ENCODE peak calls at places on chromosomes 7 and 10, in seven cellular contexts. S is H9, N is H1, C is mesenchymal stem cell, B is IMR-90, E is neuronal stem cell, W is trophoblast cell. H is an unnamed sample.

GRCh38 chr7:55484241-55484640 is 88.1 kb downstream of the VOPP1 start:
- DNase-seq in S (peak; percentile 5), N (no peak), C (no peak), B (no peak), E (no peak), W (no peak), H (no peak)

GRCh38 chr7:24979470-24979862 is 512 bp downstream of the OSBPL3 start:
- DNase-seq in S (no peak), N (peak; percentile 82), C (peak; percentile 74), B (peak; percentile 72), E (peak; percentile 49), W (peak; percentile 70), H (peak; percentile 79)

GRCh38 chr7:922334-923107 is 32.0 kb downstream of the ADAP1 start:
- DNase-seq in S (no peak), N (no peak), C (no peak), B (no peak), E (no peak), W (no peak), H (no peak)

GRCh38 chr10:101695404-101695732 is 398 bp upstream of the FBXW4 start:
- DNase-seq in S (no peak), N (no peak), C (peak; percentile 19), B (no peak), E (no peak), W (no peak), H (no peak)

GRCh38 chr7:11833431-11833830 is 1.4 kb upstream of the THSD7A start:
- DNase-seq in S (no peak), N (no peak), C (no peak), B (no peak), E (no peak), W (no peak), H (peak; percentile 53)

GRCh38 chr10:76337641-76338040 is 906.2 kb downstream of the LRMDA start:
- DNase-seq in S (no peak), N (no peak), C (peak; percentile 87), B (peak; percentile 92), E (no peak), W (no peak), H (no peak)

GRCh38 chr7:11077816-11078215 is 104.1 kb downstream of the PHF14 start:
- DNase-seq in S (no peak), N (no peak), C (no peak), B (no peak), E (no peak), W (peak; percentile 78), H (no peak)

GRCh38 chr10:90862908-90863514 is 5.2 kb upstream of the HTR7 start:
- DNase-seq in S (no peak), N (no peak), C (peak; percentile 50), B (peak; percentile 47), E (no peak), W (peak; percentile 59), H (peak; percentile 35)

GRCh38 chr7:90594791-90595317 is 1.3 kb upstream of the CDK14 start:
- DNase-seq in S (peak; percentile 53), N (no peak), C (peak; percentile 73), B (peak; percentile 91), E (peak; percentile 18), W (no peak), H (peak; percentile 92)

GRCh38 chr10:810351-810846 is 120.9 kb upstream of the DIP2C start:
- DNase-seq in S (no peak), N (no peak), C (no peak), B (peak; percentile 49), E (peak; percentile 18), W (peak; percentile 33), H (peak; percentile 62)

GRCh38 chr10:16870331-16870730 is 53.1 kb upstream of the RSU1 start:
- DNase-seq in S (no peak), N (no peak), C (peak; percentile 67), B (peak; percentile 27), E (no peak), W (no peak), H (no peak)

GRCh38 chr10:25356609-25357008 is 181.8 kb downstream of the GPR158 start:
- DNase-seq in S (no peak), N (no peak), C (no peak), B (no peak), E (no peak), W (no peak), H (no peak)

GRCh38 chr7:140649566-140650205 is 9.1 kb upstream of the DENND2A start:
- DNase-seq in S (no peak), N (no peak), C (no peak), B (peak; percentile 66), E (no peak), W (no peak), H (peak; percentile 48)

GRCh38 chr10:75672272-75672671 is 240.8 kb downstream of the LRMDA start:
- DNase-seq in S (no peak), N (no peak), C (no peak), B (no peak), E (no peak), W (no peak), H (no peak)

GRCh38 chr10:4698075-4698474 is 127.9 kb upstream of the AKR1E2 start:
- DNase-seq in S (no peak), N (no peak), C (no peak), B (no peak), E (no peak), W (no peak), H (no peak)

DNA sequence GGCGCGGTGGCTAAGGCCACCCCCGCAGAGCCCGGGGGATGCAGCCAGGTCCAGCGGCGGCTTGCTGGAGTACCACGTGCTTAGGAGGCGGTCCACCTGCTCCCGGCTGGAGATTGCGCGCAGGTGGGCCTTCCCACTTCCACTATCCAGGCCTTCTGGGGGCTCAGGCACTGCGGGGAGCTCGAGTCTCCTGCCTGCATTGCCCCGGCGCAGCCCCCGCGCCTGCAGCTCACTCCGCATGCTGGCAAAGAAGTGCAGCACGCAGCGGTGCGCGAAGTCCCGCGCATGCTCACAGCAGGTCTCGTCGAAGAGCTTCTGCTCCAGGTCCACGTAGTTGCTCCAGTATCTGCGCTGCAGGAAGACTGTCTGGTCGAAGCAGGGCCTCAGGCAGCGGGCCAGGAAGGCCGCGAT is 5.8 kb downstream of the CALHM3 start:
- DNase-seq in S (no peak), N (no peak), C (no peak), B (no peak), E (no peak), W (peak; percentile 73), H (no peak)
- H3K4me1 ChIP-seq in S (no peaks in the 10 kb centered on the region), N (no peaks in the 10 kb centered on the region), C (peaks cover 4% of the 10 kb centered on the region), B (peaks cover 3% of the 10 kb centered on the region), E (no peaks in the 10 kb centered on the region), W (no peaks in the 10 kb centered on the region), H (peaks cover 9% of the 10 kb centered on the region)

DNA sequence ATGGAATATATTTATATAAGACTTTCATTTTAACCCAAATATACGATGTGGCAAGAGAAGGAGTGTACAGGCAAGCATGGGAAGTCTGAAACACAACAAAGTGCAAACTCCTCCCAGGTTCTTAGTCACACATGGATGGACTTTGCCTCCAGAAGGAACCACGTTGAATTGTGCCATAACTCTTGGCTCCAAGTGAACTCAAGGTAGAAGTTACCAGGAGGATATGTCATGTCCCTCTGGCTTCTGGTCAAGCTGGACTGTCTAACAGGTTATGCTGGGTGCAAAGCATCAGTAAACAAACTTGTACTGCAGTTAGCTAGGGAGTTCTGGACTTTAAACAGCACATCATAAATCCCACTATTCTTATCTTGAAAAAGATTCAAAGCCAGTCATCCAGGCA is 328.3 kb upstream of the TEX47 start:
- DNase-seq in S (no peak), N (no peak), C (no peak), B (no peak), E (no peak), W (no peak), H (no peak)
- H2BK5ac ChIP-seq in S (no peak overlapping the region), N (no peak overlapping the region), C (no peak overlapping the region), B (no peak overlapping the region), E (no peak overlapping the region), W (no peak overlapping the region), H (no peak overlapping the region)

GRCh38 chr10:73941300-73941699 is 30.4 kb downstream of the PLAU start:
- DNase-seq in S (no peak), N (no peak), C (peak; percentile 38), B (no peak), E (no peak), W (no peak), H (no peak)
- H3K4ac ChIP-seq in S (no peak overlapping the region), N (no peak overlapping the region), C (no peak overlapping the region), B (peak overlapping the region; percentile 95), E (no peak overlapping the region), W (no peak overlapping the region), H (no peak overlapping the region)

GRCh38 chr10:114685456-114685855 is 27.4 kb upstream of the ABLIM1 start:
- DNase-seq in S (no peak), N (no peak), C (peak; percentile 15), B (no peak), E (no peak), W (peak; percentile 85), H (peak; percentile 88)

GRCh38 chr10:114683593-114683992 is 25.5 kb upstream of the ABLIM1 start:
- DNase-seq in S (no peak), N (no peak), C (no peak), B (no peak), E (no peak), W (no peak), H (no peak)

GRCh38 chr10:114686013-114686412 is 27.9 kb upstream of the ABLIM1 start:
- DNase-seq in S (no peak), N (no peak), C (no peak), B (no peak), E (no peak), W (peak; percentile 63), H (no peak)

GRCh38 chr10:114684085-114684821 is 26.2 kb upstream of the ABLIM1 start:
- DNase-seq in S (no peak), N (no peak), C (peak; percentile 32), B (peak; percentile 30), E (no peak), W (peak; percentile 87), H (no peak)

DNA sequence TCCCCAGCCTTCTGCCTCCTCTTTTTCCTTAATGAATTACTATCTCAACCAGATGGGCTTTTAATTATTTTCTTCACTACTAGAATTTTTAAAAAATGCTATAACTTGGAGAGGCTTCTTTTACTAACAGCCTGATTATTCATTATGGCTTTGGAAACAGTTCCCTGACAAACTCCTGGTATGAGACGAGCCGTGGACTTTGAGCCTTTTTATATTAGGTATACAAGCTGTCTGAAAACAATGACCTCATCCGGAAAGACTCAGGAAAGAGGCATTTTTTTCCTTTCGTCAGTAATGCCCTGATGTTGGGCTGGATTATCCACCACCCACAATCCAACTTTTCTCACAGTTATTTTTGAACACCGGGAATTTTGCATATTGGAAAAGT is 26.7 kb upstream of the ABLIM1 start:
- DNase-seq in S (no peak), N (no peak), C (peak; percentile 82), B (peak; percentile 85), E (no peak), W (peak; percentile 90), H (peak; percentile 49)
- H3K4me1 ChIP-seq in S (no peaks in the 10 kb centered on the region), N (no peaks in the 10 kb centered on the region), C (peaks cover 14% of the 10 kb centered on the region), B (peaks cover 10% of the 10 kb centered on the region), E (peaks cover 22% of the 10 kb centered on the region), W (peaks cover 11% of the 10 kb centered on the region), H (peaks cover 2% of the 10 kb centered on the region)

GRCh38 chr10:69388488-69388887 is 28.2 kb downstream of the TACR2 start:
- DNase-seq in S (no peak), N (no peak), C (no peak), B (no peak), E (no peak), W (no peak), H (no peak)
- H2BK5ac ChIP-seq in S (no peak overlapping the region), N (no peak overlapping the region), C (no peak overlapping the region), B (no peak overlapping the region), E (no peak overlapping the region), W (no peak overlapping the region), H (no peak overlapping the region)

H was measured in mesendoderm.